ENCODE peak calls at places on chromosome 22, in six cellular contexts. W is HepG2, O is GM12878, H is K562, I is HCT116, M is upper lobe of left lung. P is an unnamed sample.
A peak's percentile ranks its signal among the peaks of the same experiment; 100 is the strongest.

GRCh38 chr22:44245438-44245837 is 64.7 kb downstream of the PARVG start:
- ATAC-seq in W (no peak), O (no peak), H (no peak), I (no peak), M (no peak), P (no peak)

GRCh38 chr22:45036154-45036553 is 26.3 kb upstream of the PHF21B start:
- ATAC-seq in W (no peak), O (no peak), H (no peak), I (no peak), M (no peak), P (peak; percentile 36)

GRCh38 chr22:50169774-50170341 is 673 bp upstream of the PANX2 start:
- ATAC-seq in W (no peak), O (peak; percentile 10), H (peak; percentile 80), I (peak; percentile 67), M (no peak), P (peak; percentile 34)

GRCh38 chr22:37022483-37023337 is 3.2 kb downstream of the MPST start:
- ATAC-seq in W (peak; percentile 6), O (no peak), H (no peak), I (no peak), M (no peak), P (no peak)

GRCh38 chr22:49786976-49787843 is 40.5 kb downstream of the BRD1 start:
- ATAC-seq in W (no peak), O (no peak), H (no peak), I (no peak), M (no peak), P (no peak)

GRCh38 chr22:26484360-26484706 is 656 bp downstream of the SRRD start:
- ATAC-seq in W (no peak), O (peak; percentile 8), H (no peak), I (peak; percentile 18), M (no peak), P (no peak)

GRCh38 chr22:48370508-48371325 is 1457.0 kb downstream of the BRD1 start:
- ATAC-seq in W (peak; percentile 35), O (no peak), H (no peak), I (no peak), M (peak; percentile 6), P (no peak)

GRCh38 chr22:19571995-19572394 is 47.8 kb upstream of the CLDN5 start:
- ATAC-seq in W (no peak), O (no peak), H (no peak), I (no peak), M (no peak), P (peak; percentile 36)

GRCh38 chr22:24445481-24446290 is 18.3 kb downstream of the ADORA2A start:
- ATAC-seq in W (peak; percentile 56), O (peak; percentile 52), H (peak; percentile 80), I (no peak), M (no peak), P (no peak)

GRCh38 chr22:32281092-32281491 is 25.9 kb upstream of the SLC5A4 start:
- ATAC-seq in W (no peak), O (no peak), H (no peak), I (peak; percentile 72), M (no peak), P (no peak)

GRCh38 chr22:44080936-44081853 is 57.1 kb downstream of the PARVB start:
- ATAC-seq in W (peak; percentile 66), O (peak; percentile 84), H (peak; percentile 82), I (peak; percentile 77), M (no peak), P (peak; percentile 47)

GRCh38 chr22:19974233-19974861 is 32.7 kb upstream of the TXNRD2 start:
- ATAC-seq in W (peak; percentile 14), O (peak; percentile 79), H (peak; percentile 81), I (peak; percentile 75), M (no peak), P (peak; percentile 16)

GRCh38 chr22:27312567-27313507 is 488.7 kb downstream of the MN1 start:
- ATAC-seq in W (no peak), O (no peak), H (no peak), I (no peak), M (no peak), P (no peak)

GRCh38 chr22:49243335-49243734 is 584.3 kb downstream of the BRD1 start:
- ATAC-seq in W (no peak), O (no peak), H (no peak), I (no peak), M (no peak), P (no peak)

GRCh38 chr22:46336119-46337078 is 885 bp downstream of the TRMU start:
- ATAC-seq in W (peak; percentile 73), O (peak; percentile 40), H (peak; percentile 63), I (peak; percentile 30), M (peak; percentile 58), P (no peak)

GRCh38 chr22:38069372-38070249 is 12.4 kb downstream of the PICK1 start:
- ATAC-seq in W (peak; percentile 20), O (no peak), H (peak; percentile 89), I (peak; percentile 67), M (no peak), P (peak; percentile 83)

GRCh38 chr22:33299245-33299956 is 241.2 kb upstream of the SYN3 start:
- ATAC-seq in W (no peak), O (peak; percentile 98), H (no peak), I (no peak), M (no peak), P (no peak)

GRCh38 chr22:29454186-29454745 is 15.9 kb downstream of the RFPL1 start:
- ATAC-seq in W (peak; percentile 24), O (no peak), H (no peak), I (no peak), M (peak; percentile 5), P (no peak)

GRCh38 chr22:43313497-43314474 is 29.4 kb downstream of the SCUBE1 start:
- ATAC-seq in W (no peak), O (no peak), H (no peak), I (no peak), M (peak; percentile 56), P (peak; percentile 61)

GRCh38 chr22:20054485-20054884 is 25.6 kb upstream of the DGCR8 start:
- ATAC-seq in W (no peak), O (no peak), H (no peak), I (no peak), M (no peak), P (no peak)

GRCh38 chr22:35064664-35065063 is 1.3 kb upstream of the ISX start:
- ATAC-seq in W (peak; percentile 82), O (peak; percentile 97), H (peak; percentile 94), I (peak; percentile 81), M (no peak), P (no peak)

GRCh38 chr22:39623603-39624500 is 53.3 kb downstream of the CACNA1I start:
- ATAC-seq in W (peak; percentile 20), O (no peak), H (no peak), I (no peak), M (no peak), P (no peak)
- TF ChIP-seq POLR2AphosphoS5 in W (no peak), O (no peak), H (no peak), I (no peak), M (no peak), P (no peak)

GRCh38 chr22:30606455-30607299 is at the start of gene TCN2:
- ATAC-seq in W (peak; percentile 97), O (peak; percentile 79), H (peak; percentile 80), I (peak; percentile 59), M (peak; percentile 84), P (peak; percentile 83)
- TF ChIP-seq POLR2A in W (no peak), O (peak; percentile 62), H (no peak), I (no peak), M (no peak), P (no peak)

DNA sequence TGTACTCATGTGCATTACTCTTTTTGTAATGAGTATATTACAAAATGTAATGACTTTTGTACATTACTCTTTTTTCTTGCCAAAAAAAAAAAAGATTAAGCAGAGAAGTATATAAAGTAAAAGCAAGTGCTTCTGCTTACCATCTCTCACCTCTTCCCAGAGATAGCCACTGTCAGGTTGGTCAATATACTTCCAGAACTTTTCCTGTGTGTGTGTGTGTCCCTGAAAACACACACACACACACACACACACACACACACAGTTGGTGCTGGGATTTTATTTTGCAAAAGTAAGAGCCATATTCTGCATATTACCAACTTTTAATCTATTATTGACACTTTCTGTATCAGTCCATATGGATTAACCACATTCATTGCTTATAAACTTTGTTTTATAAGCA is 2.5 kb downstream of the IGLL5 start:
- ATAC-seq in W (no peak), O (no peak), H (no peak), I (no peak), M (no peak), P (no peak)
- TF ChIP-seq POLR2AphosphoS5 in W (no peak), O (no peak), H (no peak), I (no peak), M (no peak), P (no peak)

DNA sequence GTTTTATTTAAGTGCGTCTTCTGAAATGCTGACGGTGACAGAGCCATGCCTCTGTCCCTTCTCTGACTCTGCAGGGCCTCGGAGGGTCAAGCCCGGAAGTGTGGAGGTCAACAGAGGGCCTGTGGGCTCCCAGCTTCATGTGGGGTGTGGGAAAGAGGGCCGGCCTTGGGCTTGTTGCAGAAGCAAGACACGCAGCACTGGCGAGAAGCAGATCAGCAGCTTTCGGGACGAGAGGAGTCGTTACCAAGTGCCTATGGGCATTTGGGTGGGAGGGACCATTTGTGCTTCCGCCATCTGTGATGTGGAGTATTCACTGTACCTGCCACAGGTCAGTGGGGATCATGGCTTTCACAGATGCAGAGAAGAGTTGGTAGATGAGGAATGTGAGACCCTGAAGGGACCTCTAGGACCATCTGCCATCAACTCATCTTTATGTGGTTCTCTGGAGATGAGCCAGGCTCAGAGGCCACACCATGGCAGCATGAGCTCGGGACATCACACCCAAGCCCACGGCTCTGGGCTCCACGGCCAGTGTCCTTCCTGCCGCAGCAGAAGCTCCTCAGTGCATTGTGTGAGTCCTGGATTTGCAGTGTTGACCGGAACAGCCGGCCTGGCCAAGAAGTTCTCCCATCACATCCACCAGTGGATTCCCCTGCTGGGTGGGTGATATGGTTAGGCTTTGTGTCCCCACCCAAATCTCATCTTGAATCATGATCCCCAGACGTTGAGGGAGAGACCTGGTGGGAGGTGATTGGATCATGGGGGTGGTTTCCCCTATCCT is 590.7 kb downstream of the TBC1D22A start:
- ATAC-seq in W (no peak), O (no peak), H (no peak), I (no peak), M (no peak), P (no peak)
- TF ChIP-seq POLR2A in W (no peak), O (no peak), H (no peak), I (no peak), M (no peak), P (no peak)

DNA sequence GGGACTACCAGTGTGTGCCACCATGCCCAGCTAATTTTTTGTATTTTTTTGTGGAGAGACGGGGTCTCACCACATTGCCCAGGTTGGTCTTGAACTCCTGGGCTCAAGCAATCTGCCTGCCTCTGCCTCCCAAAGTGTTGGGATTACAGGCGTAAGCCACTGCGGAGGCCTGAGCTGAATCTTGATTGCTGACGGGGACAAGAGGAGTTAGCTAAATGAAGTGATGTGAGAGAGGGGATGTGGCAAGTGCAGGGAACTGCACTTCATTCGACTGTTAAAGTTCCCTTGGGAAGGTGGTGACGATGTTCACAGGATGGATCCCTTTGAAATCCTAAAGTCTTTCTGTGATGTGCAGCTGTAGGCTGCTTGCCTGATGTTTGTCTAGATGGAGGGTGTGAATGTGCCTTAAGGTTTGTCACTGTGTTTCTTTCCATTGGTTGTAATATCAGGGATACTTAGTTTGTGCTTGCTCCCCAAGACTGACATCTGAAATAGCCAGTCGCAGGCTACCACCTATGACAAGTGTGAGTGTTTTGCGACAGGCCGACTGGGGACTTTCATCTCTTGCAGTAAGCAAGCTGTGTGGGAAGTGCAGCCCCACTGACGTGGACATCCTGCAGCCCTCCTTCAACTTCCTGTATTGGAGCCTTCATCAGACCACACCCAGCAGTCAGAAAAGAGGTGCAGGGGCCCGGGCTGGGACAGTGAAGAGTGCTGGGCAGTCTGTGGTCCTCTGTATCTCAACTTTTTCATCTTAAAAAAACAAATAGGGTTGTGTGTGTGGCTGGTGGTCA is 19.6 kb upstream of the CCDC134 start:
- ATAC-seq in W (peak; percentile 79), O (peak; percentile 97), H (peak; percentile 84), I (no peak), M (peak; percentile 84), P (peak; percentile 68)
- TF ChIP-seq POLR2AphosphoS5 in W (no peak), O (peak; percentile 84), H (no peak), I (no peak), M (no peak), P (no peak)

GRCh38 chr22:17158568-17159503 is at the start of gene HDHD5:
- ATAC-seq in W (peak; percentile 86), O (peak; percentile 90), H (peak; percentile 88), I (peak; percentile 84), M (peak; percentile 94), P (peak; percentile 94)
- TF ChIP-seq POLR2A in W (no peak), O (peak; percentile 47), H (peak; percentile 54), I (peak; percentile 20), M (peak; percentile 35), P (peak; percentile 47)

P was measured in gastroesophageal sphincter.